ENCODE peak calls at places on chromosomes 2 and 18, in five cellular contexts. One of them, this sample, is unnamed.

GRCh38 chr2:113910110-113910717 is 20.3 kb downstream of the ACTR3 start:
- DNase-seq in Karpas-422: no peak
- DNase-seq in NCI-H2171 treated with DMSO at 0.1 percent for 48 hours: no peak
- DNase-seq in NCI-H1092 treated with DMSO at 0.1 percent for 48 hours: no peak
- DNase-seq in activated CD8-positive, alpha-beta memory T cell treated with anti-CD3 and anti-CD28 coated beads for 24 hours: peak
- DNase-seq in this sample: no peak

GRCh38 chr18:7608174-7608550 is 41.0 kb downstream of the PTPRM start:
- DNase-seq in Karpas-422: no peak
- DNase-seq in NCI-H2171 treated with DMSO at 0.1 percent for 48 hours: no peak
- DNase-seq in NCI-H1092 treated with DMSO at 0.1 percent for 48 hours: no peak
- DNase-seq in activated CD8-positive, alpha-beta memory T cell treated with anti-CD3 and anti-CD28 coated beads for 24 hours: no peak
- DNase-seq in this sample: no peak

GRCh38 chr2:137998503-137998902 is 34.2 kb downstream of the HNMT start:
- DNase-seq in Karpas-422: no peak
- DNase-seq in NCI-H2171 treated with DMSO at 0.1 percent for 48 hours: no peak
- DNase-seq in NCI-H1092 treated with DMSO at 0.1 percent for 48 hours: no peak
- DNase-seq in activated CD8-positive, alpha-beta memory T cell treated with anti-CD3 and anti-CD28 coated beads for 24 hours: no peak
- DNase-seq in this sample: no peak

GRCh38 chr2:119864318-119864717 is 104.6 kb downstream of the PTPN4 start:
- DNase-seq in Karpas-422: peak
- DNase-seq in NCI-H2171 treated with DMSO at 0.1 percent for 48 hours: no peak
- DNase-seq in NCI-H1092 treated with DMSO at 0.1 percent for 48 hours: no peak
- DNase-seq in activated CD8-positive, alpha-beta memory T cell treated with anti-CD3 and anti-CD28 coated beads for 24 hours: no peak
- DNase-seq in this sample: no peak

GRCh38 chr2:175621847-175622246 is 380.2 kb downstream of the LNPK start:
- DNase-seq in Karpas-422: peak
- DNase-seq in NCI-H2171 treated with DMSO at 0.1 percent for 48 hours: no peak
- DNase-seq in NCI-H1092 treated with DMSO at 0.1 percent for 48 hours: no peak
- DNase-seq in activated CD8-positive, alpha-beta memory T cell treated with anti-CD3 and anti-CD28 coated beads for 24 hours: no peak
- DNase-seq in this sample: no peak

GRCh38 chr2:203904022-203904421 is 32.5 kb upstream of the ICOS start:
- DNase-seq in Karpas-422: no peak
- DNase-seq in NCI-H2171 treated with DMSO at 0.1 percent for 48 hours: no peak
- DNase-seq in NCI-H1092 treated with DMSO at 0.1 percent for 48 hours: no peak
- DNase-seq in activated CD8-positive, alpha-beta memory T cell treated with anti-CD3 and anti-CD28 coated beads for 24 hours: no peak
- DNase-seq in this sample: no peak

GRCh38 chr2:21038403-21039073 is 5.3 kb downstream of the APOB start:
- DNase-seq in Karpas-422: no peak
- DNase-seq in NCI-H2171 treated with DMSO at 0.1 percent for 48 hours: no peak
- DNase-seq in NCI-H1092 treated with DMSO at 0.1 percent for 48 hours: no peak
- DNase-seq in activated CD8-positive, alpha-beta memory T cell treated with anti-CD3 and anti-CD28 coated beads for 24 hours: no peak
- DNase-seq in this sample: no peak

GRCh38 chr2:158967731-158968395 is 577 bp upstream of the TANC1 start:
- DNase-seq in Karpas-422: no peak
- DNase-seq in NCI-H2171 treated with DMSO at 0.1 percent for 48 hours: peak
- DNase-seq in NCI-H1092 treated with DMSO at 0.1 percent for 48 hours: no peak
- DNase-seq in activated CD8-positive, alpha-beta memory T cell treated with anti-CD3 and anti-CD28 coated beads for 24 hours: no peak
- DNase-seq in this sample: peak

GRCh38 chr2:229610871-229611270 is 103.5 kb downstream of the DNER start:
- DNase-seq in Karpas-422: no peak
- DNase-seq in NCI-H2171 treated with DMSO at 0.1 percent for 48 hours: no peak
- DNase-seq in NCI-H1092 treated with DMSO at 0.1 percent for 48 hours: no peak
- DNase-seq in activated CD8-positive, alpha-beta memory T cell treated with anti-CD3 and anti-CD28 coated beads for 24 hours: no peak
- DNase-seq in this sample: no peak

GRCh38 chr2:187477041-187477440 is 29.0 kb upstream of the CALCRL start:
- DNase-seq in Karpas-422: no peak
- DNase-seq in NCI-H2171 treated with DMSO at 0.1 percent for 48 hours: no peak
- DNase-seq in NCI-H1092 treated with DMSO at 0.1 percent for 48 hours: no peak
- DNase-seq in activated CD8-positive, alpha-beta memory T cell treated with anti-CD3 and anti-CD28 coated beads for 24 hours: no peak
- DNase-seq in this sample: no peak

GRCh38 chr2:215793747-215794595 is 219.4 kb downstream of the MREG start:
- DNase-seq in Karpas-422: no peak
- DNase-seq in NCI-H2171 treated with DMSO at 0.1 percent for 48 hours: no peak
- DNase-seq in NCI-H1092 treated with DMSO at 0.1 percent for 48 hours: no peak
- DNase-seq in activated CD8-positive, alpha-beta memory T cell treated with anti-CD3 and anti-CD28 coated beads for 24 hours: no peak
- DNase-seq in this sample: no peak

GRCh38 chr2:55031505-55031904 is 18.7 kb downstream of the RTN4 start:
- DNase-seq in Karpas-422: no peak
- DNase-seq in NCI-H2171 treated with DMSO at 0.1 percent for 48 hours: no peak
- DNase-seq in NCI-H1092 treated with DMSO at 0.1 percent for 48 hours: no peak
- DNase-seq in activated CD8-positive, alpha-beta memory T cell treated with anti-CD3 and anti-CD28 coated beads for 24 hours: no peak
- DNase-seq in this sample: no peak

GRCh38 chr2:156883828-156884615 is 373.5 kb upstream of the GALNT5 start:
- DNase-seq in Karpas-422: no peak
- DNase-seq in NCI-H2171 treated with DMSO at 0.1 percent for 48 hours: peak
- DNase-seq in NCI-H1092 treated with DMSO at 0.1 percent for 48 hours: peak
- DNase-seq in activated CD8-positive, alpha-beta memory T cell treated with anti-CD3 and anti-CD28 coated beads for 24 hours: no peak
- DNase-seq in this sample: no peak

GRCh38 chr2:175366814-175367213 is 185.3 kb upstream of the ATP5MC3 start:
- DNase-seq in Karpas-422: peak
- DNase-seq in NCI-H2171 treated with DMSO at 0.1 percent for 48 hours: peak
- DNase-seq in NCI-H1092 treated with DMSO at 0.1 percent for 48 hours: peak
- DNase-seq in activated CD8-positive, alpha-beta memory T cell treated with anti-CD3 and anti-CD28 coated beads for 24 hours: no peak
- DNase-seq in this sample: peak

GRCh38 chr2:20129320-20130274 is 78.2 kb upstream of the LAPTM4A start:
- DNase-seq in Karpas-422: no peak
- DNase-seq in NCI-H2171 treated with DMSO at 0.1 percent for 48 hours: no peak
- DNase-seq in NCI-H1092 treated with DMSO at 0.1 percent for 48 hours: no peak
- DNase-seq in activated CD8-positive, alpha-beta memory T cell treated with anti-CD3 and anti-CD28 coated beads for 24 hours: no peak
- DNase-seq in this sample: no peak

GRCh38 chr2:140344842-140345241 is 1564.7 kb upstream of the NXPH2 start:
- DNase-seq in Karpas-422: no peak
- DNase-seq in NCI-H2171 treated with DMSO at 0.1 percent for 48 hours: no peak
- DNase-seq in NCI-H1092 treated with DMSO at 0.1 percent for 48 hours: no peak
- DNase-seq in activated CD8-positive, alpha-beta memory T cell treated with anti-CD3 and anti-CD28 coated beads for 24 hours: no peak
- DNase-seq in this sample: no peak

GRCh38 chr2:118838741-118839455 is 8.6 kb downstream of the EN1 start:
- DNase-seq in Karpas-422: no peak
- DNase-seq in NCI-H2171 treated with DMSO at 0.1 percent for 48 hours: no peak
- DNase-seq in NCI-H1092 treated with DMSO at 0.1 percent for 48 hours: no peak
- DNase-seq in activated CD8-positive, alpha-beta memory T cell treated with anti-CD3 and anti-CD28 coated beads for 24 hours: no peak
- DNase-seq in this sample: no peak